ENCODE peak calls at places on chromosomes 16 and 17, in four cellular contexts. B is lung, R is cardiac muscle cell, W is progenitor cell of endocrine pancreas. M is an unnamed sample.

GRCh38 chr17:64216385-64217248 is 46.4 kb downstream of the TEX2 start:
- DNase-seq in B (no peak), R (peak), W (no peak), M (no peak)

GRCh38 chr16:55492756-55493380 is 13.9 kb downstream of the MMP2 start:
- DNase-seq in B (no peak), R (no peak), W (no peak), M (no peak)

GRCh38 chr17:35915153-35915969 is 15.2 kb downstream of the RDM1 start:
- DNase-seq in B (no peak), R (no peak), W (no peak), M (no peak)

GRCh38 chr17:17785407-17785806 is 51.4 kb downstream of the SREBF1 start:
- DNase-seq in B (no peak), R (no peak), W (no peak), M (no peak)

GRCh38 chr16:15856901-15857778 is at the start of gene MYH11:
- DNase-seq in B (no peak), R (no peak), W (no peak), M (no peak)

GRCh38 chr17:1122681-1123396 is 56.9 kb downstream of the ABR start:
- DNase-seq in B (peak), R (peak), W (peak), M (peak)

GRCh38 chr17:3298260-3298659 is at the start of gene OR3A1:
- DNase-seq in B (no peak), R (no peak), W (no peak), M (no peak)

GRCh38 chr16:85211247-85211910 is 99.1 kb upstream of the CIBAR2 start:
- DNase-seq in B (no peak), R (peak), W (no peak), M (no peak)

GRCh38 chr16:86752582-86753175 is 174.3 kb downstream of the FOXL1 start:
- DNase-seq in B (no peak), R (peak), W (no peak), M (no peak)

GRCh38 chr17:80821546-80821945 is 170.1 kb upstream of the CHMP6 start:
- DNase-seq in B (no peak), R (no peak), W (no peak), M (no peak)

GRCh38 chr17:79420318-79421243 is 190.3 kb downstream of the RBFOX3 start:
- DNase-seq in B (no peak), R (peak), W (no peak), M (no peak)

GRCh38 chr17:71032746-71033273 is 863.5 kb downstream of the KCNJ2 start:
- DNase-seq in B (no peak), R (no peak), W (no peak), M (no peak)

GRCh38 chr16:85914423-85914794 is 15.4 kb downstream of the IRF8 start:
- DNase-seq in B (no peak), R (no peak), W (no peak), M (no peak)

GRCh38 chr16:21646721-21647561 is 5.5 kb downstream of the IGSF6 start:
- DNase-seq in B (no peak), R (no peak), W (no peak), M (no peak)

GRCh38 chr17:47013341-47013740 is 34.3 kb upstream of the RPRML start:
- DNase-seq in B (no peak), R (no peak), W (no peak), M (no peak)

GRCh38 chr16:73172621-73173312 is 124.8 kb upstream of the ZFHX3 start:
- DNase-seq in B (peak), R (peak), W (no peak), M (no peak)

GRCh38 chr17:72219136-72219823 is 98.5 kb downstream of the SOX9 start:
- DNase-seq in B (no peak), R (peak), W (no peak), M (no peak)

GRCh38 chr17:37717627-37718382 is 27.1 kb downstream of the HNF1B start:
- DNase-seq in B (peak), R (peak), W (no peak), M (no peak)

GRCh38 chr16:57642368-57643135 is 14.1 kb downstream of the ADGRG1 start:
- DNase-seq in B (no peak), R (no peak), W (no peak), M (no peak)

GRCh38 chr17:5097101-5097834 is 14.4 kb downstream of the ZNF232 start:
- DNase-seq in B (no peak), R (no peak), W (peak), M (no peak)

GRCh38 chr17:29764748-29765147 is 142.0 kb upstream of the CORO6 start:
- DNase-seq in B (no peak), R (no peak), W (no peak), M (no peak)

GRCh38 chr17:45361976-45362375 is 45.2 kb upstream of the MAP3K14 start:
- DNase-seq in B (no peak), R (no peak), W (no peak), M (no peak)

GRCh38 chr16:9476744-9477143 is 385.3 kb downstream of the HAPSTR1 start:
- DNase-seq in B (no peak), R (no peak), W (no peak), M (no peak)
- TF ChIP-seq CTCF in B (no peak), R (no peak), W (no peak), M (no peak)

GRCh38 chr17:28710948-28711722 is 553 bp downstream of the PROCA1 start:
- DNase-seq in B (peak), R (peak), W (peak), M (peak)
- TF ChIP-seq CTCF in B (no peak), R (no peak), W (no peak), M (no peak)

DNA sequence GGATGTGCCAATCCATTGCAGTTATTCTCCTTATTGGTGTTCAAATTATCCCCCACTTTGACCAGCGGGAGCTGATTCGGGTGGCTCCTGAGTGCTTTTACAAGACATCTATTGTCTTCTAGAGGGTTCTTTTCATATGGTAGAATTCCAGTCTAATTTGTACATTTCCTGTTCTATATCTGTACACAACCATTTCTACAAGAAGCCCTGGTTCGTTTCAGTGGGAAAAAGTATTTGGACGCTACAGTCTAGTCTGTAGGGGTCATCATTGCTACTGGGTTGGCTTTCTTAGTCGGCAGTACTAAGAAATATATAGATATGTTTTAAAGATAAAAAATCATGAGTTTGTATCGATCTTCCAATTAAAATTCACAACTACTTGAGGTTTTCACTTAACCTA is 262.6 kb downstream of the MAP2K6 start:
- DNase-seq in B (no peak), R (no peak), W (no peak), M (no peak)
- TF ChIP-seq CTCF in B (no peak), R (no peak), W (no peak), M (no peak)

DNA sequence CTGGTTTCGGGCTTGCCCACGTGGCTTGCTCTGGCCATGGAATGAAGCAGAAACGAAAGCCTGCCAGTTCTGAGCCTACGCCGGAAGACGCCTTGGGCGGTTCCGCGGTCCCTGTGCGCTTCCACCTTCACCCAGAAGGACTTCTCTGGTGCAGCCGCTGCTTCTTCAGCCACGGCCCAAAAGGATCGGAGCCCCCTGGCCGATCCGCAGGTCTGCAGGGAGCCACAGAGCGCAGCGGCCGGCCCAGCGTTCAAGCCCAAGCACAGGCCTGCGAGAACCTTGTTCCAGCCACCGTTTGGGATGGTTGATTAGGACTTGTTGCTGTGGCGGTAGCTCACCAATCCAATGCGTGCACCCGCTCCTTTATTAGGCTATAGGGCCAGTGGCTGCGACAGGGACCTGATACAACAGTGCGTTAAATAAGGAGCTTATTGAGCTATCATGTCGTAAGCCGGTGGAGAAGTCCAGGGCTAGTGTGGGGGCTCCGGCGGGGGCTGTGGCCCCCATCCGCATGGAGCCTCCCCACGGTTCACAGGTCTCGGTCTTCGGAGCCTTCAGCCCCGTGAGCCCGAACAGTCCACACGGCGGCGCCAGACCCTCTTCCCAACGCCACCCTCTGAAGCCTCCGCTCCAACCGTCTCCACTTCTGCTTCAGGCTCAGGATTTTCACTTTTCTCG is 10.2 kb upstream of the MPP2 start:
- DNase-seq in B (no peak), R (peak), W (no peak), M (no peak)
- TF ChIP-seq CTCF in B (peak), R (peak), W (peak), M (peak)

GRCh38 chr16:69717066-69717465 is 9.3 kb downstream of the NQO1 start:
- DNase-seq in B (no peak), R (no peak), W (no peak), M (no peak)

GRCh38 chr16:69718365-69718764 is 8.0 kb downstream of the NQO1 start:
- DNase-seq in B (no peak), R (no peak), W (no peak), M (no peak)

GRCh38 chr16:69721441-69721957 is 4.9 kb downstream of the NQO1 start:
- DNase-seq in B (no peak), R (no peak), W (no peak), M (no peak)

GRCh38 chr16:69724414-69724873 is 1.9 kb downstream of the NQO1 start:
- DNase-seq in B (no peak), R (no peak), W (no peak), M (no peak)

GRCh38 chr16:69720822-69721430 is 5.4 kb downstream of the NQO1 start:
- DNase-seq in B (no peak), R (no peak), W (no peak), M (no peak)
- TF ChIP-seq CTCF in B (no peak), R (no peak), W (no peak), M (no peak)

GRCh38 chr16:51592535-51592934 is 441.5 kb upstream of the SALL1 start:
- DNase-seq in B (no peak), R (no peak), W (no peak), M (no peak)

GRCh38 chr16:51592013-51592501 is 441.0 kb upstream of the SALL1 start:
- DNase-seq in B (no peak), R (no peak), W (no peak), M (no peak)

GRCh38 chr16:51596247-51596646 is 445.2 kb upstream of the SALL1 start:
- DNase-seq in B (no peak), R (no peak), W (no peak), M (no peak)

DNA sequence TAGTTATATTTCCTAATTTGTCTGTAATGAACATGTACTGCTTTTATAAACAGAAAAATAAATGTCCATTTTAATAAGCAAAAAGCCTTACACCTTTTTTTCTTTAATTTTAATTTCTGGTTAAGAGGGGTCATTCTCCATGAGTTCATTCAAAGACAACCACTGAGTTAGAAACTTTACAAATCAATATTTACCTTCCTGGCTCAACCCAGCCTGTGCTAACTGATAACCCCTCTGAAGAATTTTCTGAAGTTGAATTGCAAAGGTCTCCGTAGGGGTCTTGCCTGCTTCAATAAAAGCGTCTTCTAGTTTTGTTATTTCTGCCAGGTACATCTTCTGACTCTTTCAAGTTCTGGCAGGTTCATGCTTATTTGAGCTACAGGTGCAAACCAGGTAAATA is 440.4 kb upstream of the SALL1 start:
- DNase-seq in B (no peak), R (no peak), W (no peak), M (no peak)
- TF ChIP-seq CTCF in B (no peak), R (no peak), W (no peak), M (no peak)